ENCODE peak calls at places on chromosome 21, in eight cellular contexts. N, T, D, Q, L, Z, P and V are unnamed samples.

GRCh38 chr21:37292946-37293345 is 25.8 kb upstream of the VPS26C start:
- DNase-seq in P (no peak), D (no peak), Z (no peak), Q (no peak), T (no peak), N (no peak), L (peak; percentile 22), V (no peak)

GRCh38 chr21:35643176-35643575 is 417.1 kb downstream of the SETD4 start:
- DNase-seq in L (peak; percentile 39), P (no peak), N (peak; percentile 72), D (no peak), T (no peak), Z (no peak), Q (no peak), V (no peak)

GRCh38 chr21:46448108-46448507 is 10.6 kb upstream of the DIP2A start:
- DNase-seq in Q (no peak), D (no peak), N (no peak), L (no peak), T (no peak), Z (no peak), P (peak; percentile 44), V (no peak)

GRCh38 chr21:17688912-17689874 is 76.5 kb upstream of the BTG3 start:
- DNase-seq in T (peak; percentile 40), Q (no peak), N (no peak), P (peak; percentile 42), Z (peak; percentile 79), L (peak; percentile 12), D (no peak), V (peak; percentile 34)

GRCh38 chr21:37503848-37504467 is 137.4 kb downstream of the DYRK1A start:
- DNase-seq in D (no peak), Z (no peak), N (peak; percentile 88), P (no peak), L (peak; percentile 87), Q (peak; percentile 8), T (no peak), V (no peak)

GRCh38 chr21:42513985-42514882 is 582 bp downstream of the SLC37A1 start:
- DNase-seq in Q (no peak), P (peak; percentile 74), L (no peak), D (no peak), T (peak; percentile 50), Z (no peak), N (no peak), V (peak; percentile 50)

GRCh38 chr21:32392299-32392879 is 423 bp downstream of the URB1 start:
- DNase-seq in P (no peak), T (no peak), L (no peak), N (no peak), Q (no peak), D (no peak), Z (no peak), V (no peak)

GRCh38 chr21:21200939-21201610 is 202.9 kb downstream of the NCAM2 start:
- DNase-seq in L (peak; percentile 49), T (no peak), Z (no peak), P (no peak), D (no peak), N (peak; percentile 13), Q (no peak), V (no peak)